ENCODE peak calls at places on chromosomes 13 and 19, in six cellular contexts. One of them, this sample, is unnamed.

GRCh38 chr13:96958286-96958891 is 35.9 kb downstream of the OXGR1 start:
- DNase-seq in NB4: peak
- DNase-seq in WTC11: no peak
- DNase-seq in HepG2: peak
- DNase-seq in A549: no peak
- DNase-seq in K562: peak
- DNase-seq in this sample: peak

GRCh38 chr19:39363909-39364457 is 21.8 kb downstream of the SAMD4B start:
- DNase-seq in NB4: no peak
- DNase-seq in WTC11: no peak
- DNase-seq in HepG2: no peak
- DNase-seq in A549: no peak
- DNase-seq in K562: no peak
- DNase-seq in this sample: no peak

GRCh38 chr19:38557205-38557799 is 60.5 kb downstream of the MAP4K1 start:
- DNase-seq in NB4: peak
- DNase-seq in WTC11: no peak
- DNase-seq in HepG2: no peak
- DNase-seq in A549: no peak
- DNase-seq in K562: peak
- DNase-seq in this sample: no peak

GRCh38 chr13:59422646-59423045 is 741.1 kb downstream of the DIAPH3 start:
- DNase-seq in NB4: peak
- DNase-seq in WTC11: no peak
- DNase-seq in HepG2: no peak
- DNase-seq in A549: no peak
- DNase-seq in K562: no peak
- DNase-seq in this sample: no peak

GRCh38 chr13:94351292-94352000 is 128.0 kb downstream of the DCT start:
- DNase-seq in NB4: peak
- DNase-seq in WTC11: no peak
- DNase-seq in HepG2: no peak
- DNase-seq in A549: no peak
- DNase-seq in K562: no peak
- DNase-seq in this sample: no peak

GRCh38 chr19:6020972-6021805 is 43.2 kb upstream of the RANBP3 start:
- DNase-seq in NB4: no peak
- DNase-seq in WTC11: no peak
- DNase-seq in HepG2: peak
- DNase-seq in A549: no peak
- DNase-seq in K562: no peak
- DNase-seq in this sample: no peak

GRCh38 chr13:36343766-36344165 is 2.4 kb downstream of the SPART start:
- DNase-seq in NB4: peak
- DNase-seq in WTC11: no peak
- DNase-seq in HepG2: no peak
- DNase-seq in A549: no peak
- DNase-seq in K562: no peak
- DNase-seq in this sample: no peak

GRCh38 chr19:33722456-33723239 is 74.0 kb upstream of the KCTD15 start:
- DNase-seq in NB4: no peak
- DNase-seq in WTC11: no peak
- DNase-seq in HepG2: no peak
- DNase-seq in A549: no peak
- DNase-seq in K562: no peak
- DNase-seq in this sample: no peak

GRCh38 chr19:49543032-49543431 is 15.2 kb downstream of the RCN3 start:
- DNase-seq in NB4: no peak
- DNase-seq in WTC11: no peak
- DNase-seq in HepG2: no peak
- DNase-seq in A549: no peak
- DNase-seq in K562: peak
- DNase-seq in this sample: no peak

GRCh38 chr13:46094478-46094877 is 10.4 kb downstream of the CPB2 start:
- DNase-seq in NB4: no peak
- DNase-seq in WTC11: no peak
- DNase-seq in HepG2: no peak
- DNase-seq in A549: no peak
- DNase-seq in K562: no peak
- DNase-seq in this sample: no peak

GRCh38 chr19:10815969-10816635 is 19.9 kb downstream of the TMED1 start:
- DNase-seq in NB4: no peak
- DNase-seq in WTC11: no peak
- DNase-seq in HepG2: no peak
- DNase-seq in A549: no peak
- DNase-seq in K562: no peak
- DNase-seq in this sample: no peak

GRCh38 chr19:33502991-33503790 is 18.4 kb downstream of the PEPD start:
- DNase-seq in NB4: no peak
- DNase-seq in WTC11: no peak
- DNase-seq in HepG2: no peak
- DNase-seq in A549: no peak
- DNase-seq in K562: no peak
- DNase-seq in this sample: no peak

GRCh38 chr13:64551755-64552154 is 2678.4 kb downstream of the PCDH9 start:
- DNase-seq in NB4: no peak
- DNase-seq in WTC11: no peak
- DNase-seq in HepG2: no peak
- DNase-seq in A549: no peak
- DNase-seq in K562: no peak
- DNase-seq in this sample: no peak

GRCh38 chr13:58399263-58399662 is 767.7 kb downstream of the PCDH17 start:
- DNase-seq in NB4: no peak
- DNase-seq in WTC11: no peak
- DNase-seq in HepG2: no peak
- DNase-seq in A549: no peak
- DNase-seq in K562: no peak
- DNase-seq in this sample: no peak

GRCh38 chr13:100944791-100945345 is 270.3 kb upstream of the TMTC4 start:
- DNase-seq in NB4: no peak
- DNase-seq in WTC11: no peak
- DNase-seq in HepG2: no peak
- DNase-seq in A549: no peak
- DNase-seq in K562: no peak
- DNase-seq in this sample: no peak

GRCh38 chr13:98954313-98954712 is 23.6 kb downstream of the DOCK9 start:
- DNase-seq in NB4: no peak
- DNase-seq in WTC11: no peak
- DNase-seq in HepG2: no peak
- DNase-seq in A549: no peak
- DNase-seq in K562: no peak
- DNase-seq in this sample: no peak

GRCh38 chr13:43876366-43876765 is 3.2 kb downstream of the CCDC122 start:
- DNase-seq in NB4: no peak
- DNase-seq in WTC11: no peak
- DNase-seq in HepG2: no peak
- DNase-seq in A549: no peak
- DNase-seq in K562: no peak
- DNase-seq in this sample: no peak

GRCh38 chr19:49546825-49547565 is 19.2 kb downstream of the RCN3 start:
- DNase-seq in NB4: peak
- DNase-seq in WTC11: peak
- DNase-seq in HepG2: peak
- DNase-seq in A549: peak
- DNase-seq in K562: peak
- DNase-seq in this sample: peak

GRCh38 chr19:41887711-41888382 is 4.9 kb downstream of the ARHGEF1 start:
- DNase-seq in NB4: peak
- DNase-seq in WTC11: peak
- DNase-seq in HepG2: peak
- DNase-seq in A549: no peak
- DNase-seq in K562: no peak
- DNase-seq in this sample: no peak

GRCh38 chr13:67136157-67136556 is 94.0 kb downstream of the PCDH9 start:
- DNase-seq in NB4: no peak
- DNase-seq in WTC11: no peak
- DNase-seq in HepG2: no peak
- DNase-seq in A549: no peak
- DNase-seq in K562: no peak
- DNase-seq in this sample: no peak

GRCh38 chr13:67137044-67137735 is 92.9 kb downstream of the PCDH9 start:
- DNase-seq in NB4: no peak
- DNase-seq in WTC11: no peak
- DNase-seq in HepG2: no peak
- DNase-seq in A549: no peak
- DNase-seq in K562: no peak
- DNase-seq in this sample: no peak

GRCh38 chr13:67138937-67139336 is 91.2 kb downstream of the PCDH9 start:
- DNase-seq in NB4: no peak
- DNase-seq in WTC11: no peak
- DNase-seq in HepG2: no peak
- DNase-seq in A549: no peak
- DNase-seq in K562: no peak
- DNase-seq in this sample: no peak

GRCh38 chr13:67140006-67140405 is 90.1 kb downstream of the PCDH9 start:
- DNase-seq in NB4: no peak
- DNase-seq in WTC11: no peak
- DNase-seq in HepG2: no peak
- DNase-seq in A549: no peak
- DNase-seq in K562: no peak
- DNase-seq in this sample: no peak

DNA sequence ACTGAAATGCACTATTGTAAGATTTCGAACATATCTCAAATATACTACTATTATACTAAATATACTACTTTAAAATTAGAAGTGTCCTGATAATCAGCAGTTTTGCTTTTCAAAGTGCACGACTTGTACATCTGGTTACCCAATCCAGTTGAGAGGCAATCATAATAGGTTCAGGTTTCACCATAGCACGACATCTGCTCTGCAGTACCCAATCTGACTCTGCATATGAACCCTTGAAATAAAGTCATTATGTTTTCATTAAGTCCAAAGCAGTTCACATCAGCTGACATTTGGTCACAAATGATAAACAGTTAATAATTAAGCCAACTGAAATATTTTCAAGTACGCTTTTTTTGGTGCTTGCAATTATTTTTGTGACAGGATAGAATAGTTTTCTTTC is 90.6 kb downstream of the PCDH9 start:
- DNase-seq in NB4: no peak
- DNase-seq in WTC11: no peak
- DNase-seq in HepG2: no peak
- DNase-seq in A549: no peak
- DNase-seq in K562: no peak
- DNase-seq in this sample: no peak
- TF ChIP-seq MAX in NB4: no peak
- TF ChIP-seq MAX in WTC11: no peak
- TF ChIP-seq MAX in HepG2: no peak
- TF ChIP-seq MAX in A549: no peak
- TF ChIP-seq MAX in K562: no peak
- TF ChIP-seq MAX in this sample: no peak

DNA sequence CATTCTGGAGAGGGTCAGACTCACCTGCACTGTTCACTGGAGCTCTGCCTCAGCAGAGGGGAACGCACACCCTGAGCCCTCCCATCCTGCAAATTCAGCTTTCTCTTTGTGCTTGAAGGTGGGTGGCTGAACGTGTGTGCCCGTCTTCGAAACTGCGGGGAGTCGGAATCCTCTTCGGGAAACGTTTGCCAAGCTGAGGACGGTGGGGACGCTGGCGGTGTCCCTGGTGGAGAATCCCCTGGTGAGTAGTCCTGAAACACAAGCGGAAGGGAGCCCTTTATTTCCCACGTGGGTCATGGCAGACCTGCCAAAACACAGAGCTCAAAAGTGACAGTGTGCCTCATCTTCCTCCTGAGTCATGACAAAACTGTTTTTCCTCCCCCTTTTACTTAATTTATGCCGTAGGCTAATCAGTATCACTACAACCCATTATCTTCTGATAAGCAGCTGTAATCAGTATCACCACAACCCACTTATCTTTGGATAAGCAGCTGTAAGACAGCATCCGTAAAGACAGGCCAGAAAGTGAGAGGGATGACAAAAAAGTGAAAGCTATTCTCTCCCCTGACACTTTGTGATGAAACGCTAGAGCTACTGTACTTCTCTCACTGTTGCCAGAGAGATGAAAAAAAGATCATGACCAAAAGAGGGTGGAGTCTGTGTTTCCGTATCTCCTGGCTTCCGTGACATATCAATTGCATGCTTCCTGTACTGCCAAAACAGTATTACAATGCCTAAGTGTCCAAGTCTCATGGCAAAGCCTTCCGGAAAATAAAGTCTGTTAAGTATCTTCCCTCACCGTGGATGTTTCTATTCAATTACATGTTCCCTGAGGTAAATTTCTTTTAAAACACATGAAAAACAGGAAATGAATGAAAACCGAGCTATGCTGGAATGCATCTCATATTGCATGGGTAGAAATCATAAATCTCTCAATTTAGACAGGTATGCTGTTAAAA is 155.5 kb downstream of the TBC1D4 start:
- DNase-seq in NB4: no peak
- DNase-seq in WTC11: no peak
- DNase-seq in HepG2: no peak
- DNase-seq in A549: no peak
- DNase-seq in K562: peak
- DNase-seq in this sample: peak
- TF ChIP-seq MAX in NB4: no peak
- TF ChIP-seq MAX in WTC11: no peak
- TF ChIP-seq MAX in HepG2: no peak
- TF ChIP-seq MAX in A549: no peak
- TF ChIP-seq MAX in K562: no peak
- TF ChIP-seq MAX in this sample: no peak

GRCh38 chr19:3987619-3988371 is 2.5 kb upstream of the EEF2 start:
- DNase-seq in NB4: peak
- DNase-seq in WTC11: peak
- DNase-seq in HepG2: peak
- DNase-seq in A549: peak
- DNase-seq in K562: peak
- DNase-seq in this sample: peak
- TF ChIP-seq MAX in NB4: no peak
- TF ChIP-seq MAX in WTC11: no peak
- TF ChIP-seq MAX in HepG2: no peak
- TF ChIP-seq MAX in A549: no peak
- TF ChIP-seq MAX in K562: no peak
- TF ChIP-seq MAX in this sample: no peak

GRCh38 chr13:51978836-51979556 is 32.3 kb downstream of the ATP7B start:
- DNase-seq in NB4: peak
- DNase-seq in WTC11: no peak
- DNase-seq in HepG2: peak
- DNase-seq in A549: no peak
- DNase-seq in K562: peak
- DNase-seq in this sample: no peak

GRCh38 chr13:51977606-51978005 is 33.6 kb downstream of the ATP7B start:
- DNase-seq in NB4: no peak
- DNase-seq in WTC11: no peak
- DNase-seq in HepG2: no peak
- DNase-seq in A549: no peak
- DNase-seq in K562: no peak
- DNase-seq in this sample: no peak

GRCh38 chr13:51976890-51977289 is 34.4 kb downstream of the ATP7B start:
- DNase-seq in NB4: no peak
- DNase-seq in WTC11: no peak
- DNase-seq in HepG2: no peak
- DNase-seq in A549: no peak
- DNase-seq in K562: no peak
- DNase-seq in this sample: no peak

GRCh38 chr13:51980918-51981317 is 30.3 kb downstream of the ATP7B start:
- DNase-seq in NB4: no peak
- DNase-seq in WTC11: no peak
- DNase-seq in HepG2: no peak
- DNase-seq in A549: no peak
- DNase-seq in K562: no peak
- DNase-seq in this sample: no peak

GRCh38 chr13:51981355-51981754 is 29.9 kb downstream of the ATP7B start:
- DNase-seq in NB4: no peak
- DNase-seq in WTC11: no peak
- DNase-seq in HepG2: peak
- DNase-seq in A549: no peak
- DNase-seq in K562: no peak
- DNase-seq in this sample: no peak
- TF ChIP-seq MAX in NB4: no peak
- TF ChIP-seq MAX in WTC11: no peak
- TF ChIP-seq MAX in HepG2: no peak
- TF ChIP-seq MAX in A549: no peak
- TF ChIP-seq MAX in K562: no peak
- TF ChIP-seq MAX in this sample: no peak

This sample was measured in endothelial cell of umbilical vein.